ENCODE peak calls at places on chromosome 12, in eight cellular contexts. J, Z, Y, W, D, C, T and X are unnamed samples.

GRCh38 chr12:122100568-122100967 is 22.0 kb downstream of the MLXIP start:
- DNase-seq in J (no peak), Z (no peak), Y (no peak), W (no peak), D (no peak), C (no peak), T (no peak), X (no peak)

GRCh38 chr12:52971701-52972329 is 22.9 kb downstream of the KRT18 start:
- DNase-seq in J (no peak), Z (no peak), Y (no peak), W (peak; percentile 79), D (no peak), C (no peak), T (no peak), X (no peak)

GRCh38 chr12:60123443-60124000 is 527.7 kb downstream of the SLC16A7 start:
- DNase-seq in J (no peak), Z (no peak), Y (no peak), W (no peak), D (no peak), C (no peak), T (no peak), X (no peak)

GRCh38 chr12:96208801-96209534 is 14.8 kb downstream of the ELK3 start:
- DNase-seq in J (no peak), Z (no peak), Y (no peak), W (no peak), D (no peak), C (no peak), T (peak; percentile 55), X (no peak)

GRCh38 chr12:50567926-50568325 is 63.1 kb downstream of the DIP2B start:
- DNase-seq in J (no peak), Z (no peak), Y (no peak), W (no peak), D (no peak), C (no peak), T (no peak), X (no peak)

GRCh38 chr12:50598321-50598862 is 93.6 kb downstream of the DIP2B start:
- DNase-seq in J (peak; percentile 33), Z (no peak), Y (no peak), W (no peak), D (no peak), C (no peak), T (no peak), X (no peak)

GRCh38 chr12:72025524-72025923 is 86.9 kb downstream of the TPH2 start:
- DNase-seq in J (no peak), Z (no peak), Y (no peak), W (no peak), D (no peak), C (no peak), T (no peak), X (no peak)

GRCh38 chr12:93336344-93336743 is 41.4 kb upstream of the NUDT4 start:
- DNase-seq in J (no peak), Z (no peak), Y (peak; percentile 9), W (no peak), D (no peak), C (no peak), T (no peak), X (no peak)

GRCh38 chr12:72074065-72074464 is 135.4 kb downstream of the TPH2 start:
- DNase-seq in J (no peak), Z (no peak), Y (no peak), W (no peak), D (no peak), C (no peak), T (no peak), X (no peak)

GRCh38 chr12:101891462-101891971 is 14.1 kb downstream of the DRAM1 start:
- DNase-seq in J (no peak), Z (no peak), Y (no peak), W (peak; percentile 49), D (peak; percentile 73), C (no peak), T (no peak), X (no peak)

GRCh38 chr12:128784030-128784770 is 39.6 kb downstream of the SLC15A4 start:
- DNase-seq in J (no peak), Z (no peak), Y (no peak), W (no peak), D (no peak), C (no peak), T (no peak), X (no peak)

GRCh38 chr12:121513464-121514183 is 67.2 kb downstream of the KDM2B start:
- DNase-seq in J (no peak), Z (no peak), Y (no peak), W (peak; percentile 49), D (no peak), C (no peak), T (no peak), X (no peak)

GRCh38 chr12:78928200-78929074 is 63.9 kb downstream of the SYT1 start:
- DNase-seq in J (no peak), Z (no peak), Y (no peak), W (no peak), D (no peak), C (no peak), T (no peak), X (no peak)

GRCh38 chr12:124309231-124309630 is 14.3 kb downstream of the RFLNA start:
- DNase-seq in J (no peak), Z (no peak), Y (no peak), W (no peak), D (no peak), C (no peak), T (no peak), X (no peak)

DNA sequence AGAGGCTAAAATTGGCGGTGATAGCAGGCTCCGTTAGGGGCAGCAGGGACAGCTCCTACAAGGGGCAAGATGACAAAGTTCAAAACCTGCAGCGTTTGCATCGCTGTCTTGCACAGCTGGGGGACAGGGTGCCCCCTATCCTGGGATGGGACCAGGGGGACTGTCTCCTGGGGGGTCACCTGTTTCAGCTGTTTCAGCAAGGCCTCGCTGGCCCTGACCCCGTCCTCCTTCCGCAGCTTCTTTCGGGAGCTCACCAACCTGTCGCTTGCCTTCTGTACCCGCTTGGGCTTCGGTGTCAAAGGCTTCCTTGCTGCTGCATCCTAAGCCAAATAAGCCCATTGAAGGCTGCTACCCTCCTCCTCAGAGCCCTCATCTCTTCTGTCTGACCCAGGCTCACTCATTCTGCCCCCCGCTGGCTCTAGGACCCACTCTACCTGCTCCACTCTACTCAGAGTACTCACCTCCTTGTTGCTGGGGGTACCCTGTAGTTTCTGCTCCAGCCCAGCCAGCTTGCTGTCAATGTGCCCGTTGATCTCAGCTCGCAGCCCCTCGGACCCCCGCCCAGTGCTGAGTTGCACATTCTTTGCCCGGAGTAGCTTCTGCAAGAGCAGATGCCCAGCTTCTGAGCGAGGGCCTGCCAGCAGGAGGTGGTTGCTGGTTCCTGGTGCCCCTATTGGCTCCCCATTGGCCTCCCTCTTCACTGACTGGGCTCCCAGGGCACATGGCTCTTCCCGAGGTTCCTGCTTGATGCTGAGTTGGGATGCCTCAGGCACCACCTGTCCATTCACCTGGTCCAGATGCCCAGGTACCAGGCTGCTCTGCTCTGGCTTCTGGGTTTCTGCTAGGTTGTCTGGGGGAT is 12.4 kb upstream of the PRKAG1 start:
- DNase-seq in J (no peak), Z (no peak), Y (no peak), W (no peak), D (peak; percentile 45), C (no peak), T (no peak), X (no peak)
- H3K36me3 ChIP-seq in J (peaks cover 100% of the 10 kb centered on the region), Z (peaks cover 38% of the 10 kb centered on the region), Y (peaks cover 82% of the 10 kb centered on the region), W (no peaks in the 10 kb centered on the region), D (peaks cover 26% of the 10 kb centered on the region), C (peaks cover 34% of the 10 kb centered on the region), T (peaks cover 8% of the 10 kb centered on the region), X (peaks cover 71% of the 10 kb centered on the region)

GRCh38 chr12:14482886-14483285 is 84.8 kb downstream of the PLBD1 start:
- DNase-seq in J (no peak), Z (no peak), Y (no peak), W (no peak), D (no peak), C (no peak), T (no peak), X (no peak)

GRCh38 chr12:14479004-14479403 is 88.7 kb downstream of the PLBD1 start:
- DNase-seq in J (no peak), Z (no peak), Y (no peak), W (no peak), D (no peak), C (no peak), T (no peak), X (no peak)

GRCh38 chr12:14482361-14482760 is 85.3 kb downstream of the PLBD1 start:
- DNase-seq in J (no peak), Z (no peak), Y (no peak), W (no peak), D (no peak), C (no peak), T (no peak), X (no peak)

GRCh38 chr12:14481201-14481600 is 86.5 kb downstream of the PLBD1 start:
- DNase-seq in J (no peak), Z (no peak), Y (no peak), W (no peak), D (no peak), C (no peak), T (no peak), X (no peak)
- H3K4me3 ChIP-seq in J (no peak overlapping the region), Z (no peak overlapping the region), Y (no peak overlapping the region), W (no peak overlapping the region), D (no peak overlapping the region), C (no peak overlapping the region), T (no peak overlapping the region), X (no peak overlapping the region)

GRCh38 chr12:41014643-41015020 is 173.5 kb upstream of the PDZRN4 start:
- DNase-seq in J (no peak), Z (no peak), Y (no peak), W (no peak), D (no peak), C (no peak), T (no peak), X (no peak)

GRCh38 chr12:41008472-41008871 is 179.6 kb upstream of the PDZRN4 start:
- DNase-seq in J (no peak), Z (no peak), Y (no peak), W (no peak), D (no peak), C (no peak), T (no peak), X (no peak)

GRCh38 chr12:41013921-41014642 is 174.0 kb upstream of the PDZRN4 start:
- DNase-seq in J (no peak), Z (no peak), Y (no peak), W (no peak), D (no peak), C (no peak), T (no peak), X (no peak)

GRCh38 chr12:41011939-41012338 is 176.2 kb upstream of the PDZRN4 start:
- DNase-seq in J (no peak), Z (no peak), Y (no peak), W (no peak), D (no peak), C (no peak), T (no peak), X (no peak)
- H3K9me3 ChIP-seq in J (peaks cover 8% of the 10 kb centered on the region), Z (no peaks in the 10 kb centered on the region), Y (no peaks in the 10 kb centered on the region), W (peaks cover 5% of the 10 kb centered on the region), D (no peaks in the 10 kb centered on the region), C (peaks cover 3% of the 10 kb centered on the region), T (no peaks in the 10 kb centered on the region), X (no peaks in the 10 kb centered on the region)

GRCh38 chr12:113207621-113208040 is 13.6 kb upstream of the TPCN1 start:
- DNase-seq in J (no peak), Z (no peak), Y (no peak), W (no peak), D (no peak), C (no peak), T (no peak), X (no peak)
- H3K36me3 ChIP-seq in J (no peaks in the 10 kb centered on the region), Z (no peaks in the 10 kb centered on the region), Y (no peaks in the 10 kb centered on the region), W (no peaks in the 10 kb centered on the region), D (no peaks in the 10 kb centered on the region), C (no peaks in the 10 kb centered on the region), T (no peaks in the 10 kb centered on the region), X (no peaks in the 10 kb centered on the region)